ENCODE peak calls at places on chromosome 15, in ten cellular contexts. H is A549, X is ovary, V is BJ, W is cardiac muscle cell, N is keratinocyte, D is mammary epithelial cell, O is HL-60, Z is fibroblast of mammary gland, E is retinal pigment epithelial cell. Q is an unnamed sample.

GRCh38 chr15:63233667-63234419 is 43.6 kb upstream of the APH1B start:
- DNase-seq in O (no peak), X (no peak), W (peak; percentile 89), H (peak; percentile 32), Z (peak; percentile 85), V (no peak), N (no peak), D (no peak), E (peak; percentile 88), Q (no peak)

GRCh38 chr15:35880896-35881295 is 334.9 kb upstream of the DPH6 start:
- DNase-seq in W (no peak), O (no peak), Z (no peak), X (no peak), H (no peak), E (no peak), D (peak; percentile 66), N (no peak), V (no peak), Q (no peak)

GRCh38 chr15:60328852-60329443 is 68.8 kb downstream of the ANXA2 start:
- DNase-seq in D (no peak), H (peak; percentile 47), W (peak; percentile 56), E (no peak), V (no peak), N (no peak), Z (peak; percentile 51), O (no peak), X (no peak), Q (peak; percentile 42)

GRCh38 chr15:39200586-39200985 is 380.3 kb upstream of the THBS1 start:
- DNase-seq in Z (no peak), E (no peak), D (no peak), V (no peak), H (no peak), X (no peak), N (no peak), W (no peak), O (no peak), Q (no peak)

GRCh38 chr15:64315136-64315661 is 40.8 kb downstream of the CSNK1G1 start:
- DNase-seq in H (no peak), D (no peak), O (no peak), N (no peak), W (no peak), E (peak; percentile 2), V (no peak), X (no peak), Z (no peak), Q (no peak)

GRCh38 chr15:28952666-28953491 is 67.1 kb downstream of the APBA2 start:
- DNase-seq in N (no peak), E (no peak), O (no peak), W (peak; percentile 21), H (no peak), D (no peak), V (no peak), X (peak; percentile 3), Z (no peak), Q (no peak)

GRCh38 chr15:96064351-96064756 is 266.1 kb upstream of the NR2F2 start:
- DNase-seq in V (no peak), H (peak; percentile 43), E (peak; percentile 46), X (peak; percentile 44), N (no peak), Z (peak; percentile 58), O (no peak), D (no peak), W (peak; percentile 65), Q (no peak)

GRCh38 chr15:100602822-100603393 is 519 bp downstream of the ASB7 start:
- DNase-seq in D (peak; percentile 66), X (no peak), E (no peak), H (peak; percentile 21), W (peak; percentile 14), N (no peak), Z (no peak), V (no peak), O (peak; percentile 61), Q (peak; percentile 68)

GRCh38 chr15:40854161-40854560 is 10.3 kb downstream of the SPINT1 start:
- DNase-seq in Z (no peak), W (no peak), D (no peak), X (no peak), N (no peak), V (no peak), H (no peak), O (no peak), E (no peak), Q (no peak)

GRCh38 chr15:40847225-40847961 is 3.5 kb downstream of the SPINT1 start:
- DNase-seq in X (no peak), H (peak; percentile 64), N (no peak), O (peak; percentile 97), W (peak; percentile 68), Z (no peak), D (peak; percentile 65), E (no peak), V (no peak), Q (peak; percentile 64)

GRCh38 chr15:40852529-40852928 is 8.7 kb downstream of the SPINT1 start:
- DNase-seq in E (no peak), D (no peak), X (no peak), W (no peak), Z (no peak), V (no peak), N (no peak), H (no peak), O (no peak), Q (no peak)

GRCh38 chr15:40853241-40853890 is 9.5 kb downstream of the SPINT1 start:
- DNase-seq in W (no peak), H (no peak), E (no peak), O (no peak), Z (no peak), X (no peak), N (no peak), D (no peak), V (no peak), Q (no peak)

GRCh38 chr15:40850576-40851112 is 6.8 kb downstream of the SPINT1 start:
- DNase-seq in W (no peak), V (no peak), X (no peak), N (no peak), H (no peak), Z (no peak), O (no peak), E (no peak), D (no peak), Q (no peak)
- TF ChIP-seq CTCF in W (no peak), V (no peak), X (no peak), N (no peak), H (no peak), Z (no peak), O (no peak), E (no peak), D (no peak), Q (no peak)

GRCh38 chr15:48806151-48806550 is 4.7 kb downstream of the CEP152 start:
- DNase-seq in V (no peak), Z (peak; percentile 46), H (no peak), D (no peak), X (no peak), E (no peak), N (no peak), O (no peak), W (peak; percentile 56), Q (no peak)

GRCh38 chr15:48810414-48811324 is at the start of gene CEP152:
- DNase-seq in X (peak; percentile 98), N (peak; percentile 94), O (peak; percentile 100), W (peak; percentile 100), V (peak; percentile 99), Z (peak; percentile 100), H (peak; percentile 98), D (peak; percentile 100), E (peak; percentile 100), Q (peak; percentile 98)

DNA sequence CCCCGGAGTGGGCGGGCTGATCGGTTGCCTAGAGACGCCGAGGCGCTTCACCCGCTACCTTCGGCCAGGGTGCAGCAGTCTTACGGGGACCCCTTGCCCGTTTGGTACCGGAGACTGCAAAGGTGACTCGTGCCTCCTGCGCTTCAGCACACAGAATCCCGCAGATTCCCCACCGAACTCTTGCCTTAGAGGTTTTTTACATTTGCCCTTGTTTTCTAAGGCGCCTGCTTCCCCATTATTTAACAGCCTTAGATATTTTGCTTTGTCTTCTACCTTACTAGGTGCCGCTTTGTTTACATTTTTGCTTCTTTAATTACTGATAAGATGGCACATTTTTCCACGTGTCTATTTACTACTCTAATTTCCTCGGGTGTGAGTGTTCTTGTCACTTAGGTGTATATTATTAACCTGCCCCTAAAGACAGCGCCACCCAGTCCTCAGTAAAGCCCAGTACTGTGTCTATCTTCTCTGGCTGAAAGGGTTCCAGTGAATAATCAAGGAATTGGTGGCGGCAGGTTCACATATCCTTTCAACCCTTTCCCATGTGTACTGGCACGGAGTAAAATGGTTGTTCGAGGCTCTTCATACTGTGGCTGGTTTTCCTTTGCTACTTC is 563 bp upstream of the CEP152 start:
- DNase-seq in O (peak; percentile 19), N (no peak), W (peak; percentile 4), H (no peak), D (no peak), Z (no peak), V (no peak), X (no peak), E (no peak), Q (no peak)
- TF ChIP-seq CTCF in O (no peak), N (no peak), W (peak; percentile 8), H (peak; percentile 13), D (peak; percentile 9), Z (no peak), V (no peak), X (no peak), E (peak; percentile 25), Q (no peak)

GRCh38 chr15:84821501-84822021 is 4.4 kb downstream of the ALPK3 start:
- DNase-seq in X (peak; percentile 65), W (peak; percentile 69), D (no peak), E (no peak), Z (peak; percentile 44), O (no peak), H (no peak), N (no peak), V (no peak), Q (no peak)

GRCh38 chr15:84819791-84820190 is 2.6 kb downstream of the ALPK3 start:
- DNase-seq in W (no peak), Z (no peak), D (no peak), V (no peak), H (no peak), N (no peak), X (no peak), E (no peak), O (no peak), Q (no peak)

GRCh38 chr15:84818221-84819131 is 1.3 kb downstream of the ALPK3 start:
- DNase-seq in W (peak; percentile 81), D (no peak), N (no peak), X (no peak), H (peak; percentile 43), Z (peak; percentile 27), O (no peak), V (no peak), E (no peak), Q (peak; percentile 27)

GRCh38 chr15:84817461-84818081 is 415 bp downstream of the ALPK3 start:
- DNase-seq in X (no peak), H (no peak), O (no peak), Z (no peak), N (no peak), D (no peak), V (no peak), W (peak; percentile 47), E (no peak), Q (no peak)

DNA sequence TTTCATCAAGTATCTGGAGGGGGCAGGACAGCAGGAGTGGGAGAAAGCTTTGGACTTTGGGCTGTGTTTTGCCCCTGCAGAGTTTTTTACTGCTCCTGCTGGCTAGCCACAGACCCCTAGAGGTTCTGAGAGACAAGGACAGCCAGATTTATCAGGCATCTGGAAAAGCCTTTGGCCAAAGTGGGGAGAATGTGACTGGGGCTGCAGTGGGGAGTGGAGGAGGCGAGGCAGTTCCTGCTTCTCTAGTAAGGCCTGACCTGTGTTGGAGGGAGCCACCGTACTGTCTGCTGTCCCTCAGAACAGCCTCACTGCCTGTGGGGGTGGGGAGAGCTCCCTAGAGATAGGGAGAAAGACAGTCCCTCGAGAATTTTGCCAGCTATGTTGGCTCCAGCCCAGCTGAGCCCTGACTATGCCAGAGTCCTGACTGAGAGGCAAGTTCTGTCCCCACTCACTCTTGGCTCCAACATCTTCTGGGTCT is 2.2 kb downstream of the ALPK3 start:
- DNase-seq in H (peak; percentile 18), Z (no peak), W (peak; percentile 44), N (no peak), O (no peak), D (no peak), E (no peak), X (no peak), V (no peak), Q (no peak)
- TF ChIP-seq CTCF in H (no peak), Z (no peak), W (peak; percentile 23), N (no peak), O (no peak), D (no peak), E (no peak), X (no peak), V (no peak), Q (peak; percentile 21)

GRCh38 chr15:31129769-31130303 is 28.3 kb upstream of the TRPM1 start:
- DNase-seq in O (no peak), X (no peak), V (no peak), Z (no peak), E (no peak), H (no peak), W (no peak), N (no peak), D (no peak), Q (no peak)
- TF ChIP-seq CTCF in O (no peak), X (no peak), V (no peak), Z (no peak), E (no peak), H (no peak), W (no peak), N (no peak), D (no peak), Q (no peak)